ENCODE peak calls at places on chromosomes 5 and 9, in five cellular contexts. N is CD8-positive, alpha-beta memory T cell; F is psoas muscle; B is SJSA1; W is GM23248. Y is an unnamed sample.
A peak's percentile ranks its signal among the peaks of the same experiment; 100 is the strongest.

GRCh38 chr9:129254566-129255287 is 76.7 kb upstream of the IER5L start:
- DNase-seq in N (no peak), B (no peak), W (no peak), F (peak; percentile 18), Y (no peak)

GRCh38 chr5:111954516-111955337 is 197.7 kb upstream of the NREP start:
- DNase-seq in N (no peak), F (no peak), W (peak; percentile 72), B (peak; percentile 81), Y (no peak)

GRCh38 chr5:13478831-13479465 is 465.5 kb downstream of the DNAH5 start:
- DNase-seq in F (no peak), B (no peak), N (no peak), W (peak; percentile 69), Y (no peak)

GRCh38 chr5:16773990-16774389 is 157.2 kb upstream of the RETREG1 start:
- DNase-seq in W (peak; percentile 84), F (no peak), B (peak; percentile 42), N (no peak), Y (no peak)

GRCh38 chr9:83964973-83965349 is 15.1 kb downstream of the HNRNPK start:
- DNase-seq in W (peak; percentile 58), B (no peak), F (no peak), N (no peak), Y (no peak)

GRCh38 chr9:122991370-122991830 is 42.1 kb upstream of the GPR21 start:
- DNase-seq in W (peak; percentile 94), N (peak; percentile 17), F (no peak), B (peak; percentile 78), Y (no peak)

GRCh38 chr5:119356384-119357188 is 767 bp downstream of the TNFAIP8 start:
- DNase-seq in W (peak; percentile 58), B (peak; percentile 55), F (no peak), N (no peak), Y (no peak)

GRCh38 chr5:133942589-133943474 is 25.6 kb downstream of the C5orf15 start:
- DNase-seq in F (no peak), W (peak; percentile 12), N (no peak), B (no peak), Y (no peak)

GRCh38 chr9:124044448-124044847 is 32.9 kb downstream of the LHX2 start:
- DNase-seq in W (no peak), F (no peak), N (no peak), B (no peak), Y (no peak)

GRCh38 chr5:88897748-88898147 is 14.8 kb upstream of the MEF2C start:
- DNase-seq in W (no peak), B (no peak), F (no peak), N (no peak), Y (no peak)

GRCh38 chr9:130034570-130034969 is 8.4 kb downstream of the FNBP1 start:
- DNase-seq in B (peak; percentile 23), N (no peak), W (peak; percentile 92), F (no peak), Y (no peak)

GRCh38 chr5:56837386-56837785 is 22.0 kb downstream of the MAP3K1 start:
- DNase-seq in W (no peak), F (no peak), N (no peak), B (no peak), Y (no peak)

GRCh38 chr5:34998058-34998789 is 49.5 kb downstream of the AGXT2 start:
- DNase-seq in W (peak; percentile 82), B (no peak), F (no peak), N (no peak), Y (no peak)

GRCh38 chr5:124160265-124160664 is 586.2 kb downstream of the ZNF608 start:
- DNase-seq in B (no peak), F (no peak), W (no peak), N (no peak), Y (no peak)

GRCh38 chr9:85200726-85201402 is 531.3 kb downstream of the NTRK2 start:
- DNase-seq in N (no peak), B (no peak), F (no peak), W (peak; percentile 16), Y (peak; percentile 56)
- H3K4me3 ChIP-seq in N (no peak overlapping the region), B (no peak overlapping the region), F (no peak overlapping the region), W (no peak overlapping the region), Y (no peak overlapping the region)

GRCh38 chr5:168329302-168329701 is 37.9 kb downstream of the WWC1 start:
- DNase-seq in F (no peak), B (peak; percentile 37), W (no peak), N (no peak), Y (no peak)

GRCh38 chr5:168327994-168328393 is 36.5 kb downstream of the WWC1 start:
- DNase-seq in B (no peak), W (peak; percentile 83), N (no peak), F (no peak), Y (no peak)

GRCh38 chr5:168327019-168327421 is 35.6 kb downstream of the WWC1 start:
- DNase-seq in W (peak; percentile 63), B (no peak), F (no peak), N (no peak), Y (no peak)

GRCh38 chr5:168327451-168327850 is 36.0 kb downstream of the WWC1 start:
- DNase-seq in F (no peak), W (peak; percentile 8), B (no peak), N (no peak), Y (no peak)

GRCh38 chr5:168328804-168329203 is 37.4 kb downstream of the WWC1 start:
- DNase-seq in W (no peak), B (no peak), N (no peak), F (no peak), Y (no peak)
- H3K4me3 ChIP-seq in W (no peak overlapping the region), B (no peak overlapping the region), N (no peak overlapping the region), F (no peak overlapping the region), Y (no peak overlapping the region)

GRCh38 chr9:73979894-73980264 is 517.3 kb upstream of the RORB start:
- DNase-seq in N (no peak), B (no peak), W (no peak), F (no peak), Y (no peak)
- H3K4me3 ChIP-seq in N (no peak overlapping the region), B (no peak overlapping the region), W (no peak overlapping the region), F (no peak overlapping the region), Y (no peak overlapping the region)

DNA sequence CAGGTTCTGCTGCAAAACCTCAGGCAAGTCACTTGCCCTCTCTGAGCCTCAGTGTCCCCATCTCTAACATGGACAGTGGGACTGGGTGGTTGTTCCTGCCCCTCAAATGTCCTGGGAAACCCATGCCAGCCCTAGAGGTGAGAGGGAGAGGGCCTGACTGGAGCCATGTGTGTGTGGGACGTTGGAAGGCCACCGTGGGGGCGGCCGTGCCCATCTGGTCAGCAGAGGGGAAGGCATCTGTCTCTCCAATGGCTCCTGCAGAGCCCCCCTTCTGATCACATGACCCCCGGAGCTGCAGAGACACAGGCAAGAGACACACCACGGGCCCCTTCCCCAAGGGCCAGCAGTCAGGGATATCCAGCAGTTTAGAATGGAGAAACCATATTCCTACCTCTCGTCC is 1.7 kb downstream of the DNM1 start:
- DNase-seq in F (no peak), B (no peak), W (no peak), N (no peak), Y (no peak)
- H3K4me3 ChIP-seq in F (peak overlapping the region; percentile 73), B (no peak overlapping the region), W (peak overlapping the region; percentile 75), N (no peak overlapping the region), Y (no peak overlapping the region)

DNA sequence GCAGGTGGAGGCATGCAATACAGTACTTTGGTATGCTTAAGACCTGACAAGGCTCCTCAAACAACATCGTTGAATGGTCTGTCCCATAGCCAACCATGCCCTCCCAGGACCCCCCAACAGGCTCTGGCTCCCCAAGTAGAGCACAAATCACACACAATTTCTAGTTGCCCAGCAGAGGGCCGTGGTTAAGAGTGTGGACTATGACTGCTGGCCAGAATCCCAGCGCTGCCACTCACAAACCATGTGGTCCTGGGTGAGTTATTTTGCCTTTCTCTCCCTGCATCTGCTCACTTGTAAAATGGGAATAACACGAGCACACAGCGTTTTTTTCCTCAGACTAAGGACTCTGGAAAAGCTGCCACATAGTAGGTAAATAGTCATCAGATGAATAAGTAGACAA is 6.5 kb downstream of the CKMT2 start:
- DNase-seq in B (no peak), W (no peak), N (no peak), F (no peak), Y (peak; percentile 54)
- H3K4me3 ChIP-seq in B (no peak overlapping the region), W (no peak overlapping the region), N (no peak overlapping the region), F (no peak overlapping the region), Y (no peak overlapping the region)

GRCh38 chr9:35905912-35906679 is at the start of gene HRCT1:
- DNase-seq in F (peak; percentile 94), B (peak; percentile 71), N (no peak), W (peak; percentile 97), Y (peak; percentile 97)

GRCh38 chr9:35909274-35909673 is at the start of gene SPAAR:
- DNase-seq in B (no peak), N (no peak), W (no peak), F (no peak), Y (peak; percentile 76)

GRCh38 chr9:35906923-35907699 is 1.1 kb downstream of the HRCT1 start:
- DNase-seq in F (peak; percentile 85), B (peak; percentile 61), N (no peak), W (peak; percentile 90), Y (peak; percentile 88)

GRCh38 chr9:35908484-35909125 is 685 bp upstream of the SPAAR start:
- DNase-seq in W (peak; percentile 13), B (peak; percentile 0), F (peak; percentile 56), N (no peak), Y (peak; percentile 76)

GRCh38 chr9:35907732-35908483 is 1.4 kb upstream of the SPAAR start:
- DNase-seq in B (peak; percentile 85), W (peak; percentile 87), F (peak; percentile 87), N (no peak), Y (peak; percentile 82)
- H3K4me3 ChIP-seq in B (no peak overlapping the region), W (peak overlapping the region; percentile 56), F (peak overlapping the region; percentile 44), N (no peak overlapping the region), Y (no peak overlapping the region)

Y was measured in right cardiac atrium.